ENCODE peak calls at places on chromosomes 5 and 9, in eight cellular contexts. H is stomach, O is tibial nerve, V is A549, R is upper lobe of left lung, S is ovary, G is transverse colon, I is suprapubic skin. D is an unnamed sample.

GRCh38 chr5:116004248-116004647 is 28.0 kb upstream of the ARL14EPL start:
- DNase-seq in H (no peak), O (no peak), V (no peak), R (no peak), S (no peak), G (no peak), I (no peak), D (no peak)

GRCh38 chr9:123727332-123727731 is 202.6 kb downstream of the DENND1A start:
- DNase-seq in H (no peak), O (no peak), V (no peak), R (no peak), S (no peak), G (no peak), I (no peak), D (no peak)

GRCh38 chr5:105150324-105150723 is 1587.7 kb upstream of the NUDT12 start:
- DNase-seq in H (no peak), O (no peak), V (no peak), R (no peak), S (no peak), G (no peak), I (no peak), D (no peak)

GRCh38 chr5:179061025-179061424 is 852 bp downstream of the ZNF354C start:
- DNase-seq in H (no peak), O (no peak), V (no peak), R (no peak), S (peak), G (no peak), I (no peak), D (no peak)

GRCh38 chr5:54022156-54022685 is 288.2 kb downstream of the ARL15 start:
- DNase-seq in H (no peak), O (no peak), V (no peak), R (no peak), S (no peak), G (no peak), I (no peak), D (no peak)

GRCh38 chr9:112334319-112334828 is 955 bp upstream of the PTBP3 start:
- DNase-seq in H (no peak), O (no peak), V (no peak), R (no peak), S (no peak), G (peak), I (no peak), D (peak)

GRCh38 chr9:133605856-133606721 is 3.1 kb downstream of the FAM163B start:
- DNase-seq in H (no peak), O (no peak), V (no peak), R (no peak), S (no peak), G (no peak), I (no peak), D (no peak)

GRCh38 chr9:86637515-86637914 is 283.3 kb upstream of the TUT7 start:
- DNase-seq in H (peak), O (no peak), V (no peak), R (no peak), S (peak), G (no peak), I (no peak), D (no peak)

GRCh38 chr5:160311491-160312138 is 749 bp downstream of the CCNJL start:
- DNase-seq in H (no peak), O (no peak), V (no peak), R (peak), S (peak), G (no peak), I (no peak), D (no peak)

GRCh38 chr5:30866142-30866541 is 327.3 kb upstream of the CDH6 start:
- DNase-seq in H (no peak), O (no peak), V (no peak), R (no peak), S (no peak), G (no peak), I (no peak), D (no peak)

GRCh38 chr5:80884086-80884813 is 75.9 kb upstream of the RASGRF2 start:
- DNase-seq in H (no peak), O (no peak), V (no peak), R (no peak), S (no peak), G (no peak), I (no peak), D (no peak)

GRCh38 chr5:79236970-79237734 is 1.2 kb downstream of the JMY start:
- DNase-seq in H (peak), O (no peak), V (peak), R (peak), S (peak), G (peak), I (peak), D (peak)

GRCh38 chr9:109538346-109538745 is 40.2 kb upstream of the PTPN3 start:
- DNase-seq in H (no peak), O (no peak), V (no peak), R (no peak), S (no peak), G (no peak), I (no peak), D (no peak)

GRCh38 chr9:109535365-109535764 is 37.3 kb upstream of the PTPN3 start:
- DNase-seq in H (no peak), O (no peak), V (no peak), R (no peak), S (no peak), G (no peak), I (no peak), D (no peak)

GRCh38 chr9:109536859-109537258 is 38.8 kb upstream of the PTPN3 start:
- DNase-seq in H (no peak), O (no peak), V (no peak), R (no peak), S (no peak), G (no peak), I (no peak), D (no peak)

GRCh38 chr9:109534151-109534550 is 36.0 kb upstream of the PTPN3 start:
- DNase-seq in H (no peak), O (no peak), V (no peak), R (no peak), S (no peak), G (no peak), I (no peak), D (no peak)

DNA sequence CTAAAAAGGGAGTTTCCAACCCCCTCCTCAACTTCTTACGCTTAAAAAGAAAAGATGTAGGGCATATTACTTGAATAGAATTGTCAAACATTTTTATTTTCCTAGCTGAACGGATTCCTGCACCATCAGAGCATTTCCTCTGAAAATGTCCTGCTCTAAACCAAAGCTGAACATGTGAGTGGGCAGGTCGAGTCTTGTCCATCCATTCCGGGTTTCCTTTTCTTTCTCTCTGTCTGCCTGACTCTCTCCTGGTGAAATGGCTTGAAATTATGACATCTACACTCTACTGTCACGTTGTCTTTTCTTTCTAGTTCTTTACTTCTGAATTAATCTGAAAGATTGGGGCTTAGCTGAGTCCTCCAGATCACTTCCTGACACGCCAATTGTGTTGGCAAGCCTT is 39.2 kb upstream of the PTPN3 start:
- DNase-seq in H (no peak), O (no peak), V (no peak), R (no peak), S (no peak), G (no peak), I (no peak), D (no peak)
- TF ChIP-seq EP300 in H (no peak), O (no peak), V (no peak), R (no peak), S (no peak), G (no peak), I (no peak), D (no peak)

GRCh38 chr5:139043127-139043905 is 154.9 kb downstream of the SIL1 start:
- DNase-seq in H (no peak), O (no peak), V (no peak), R (no peak), S (no peak), G (no peak), I (no peak), D (no peak)
- TF ChIP-seq EP300 in H (no peak), O (no peak), V (no peak), R (no peak), S (no peak), G (no peak), I (no peak), D (no peak)

DNA sequence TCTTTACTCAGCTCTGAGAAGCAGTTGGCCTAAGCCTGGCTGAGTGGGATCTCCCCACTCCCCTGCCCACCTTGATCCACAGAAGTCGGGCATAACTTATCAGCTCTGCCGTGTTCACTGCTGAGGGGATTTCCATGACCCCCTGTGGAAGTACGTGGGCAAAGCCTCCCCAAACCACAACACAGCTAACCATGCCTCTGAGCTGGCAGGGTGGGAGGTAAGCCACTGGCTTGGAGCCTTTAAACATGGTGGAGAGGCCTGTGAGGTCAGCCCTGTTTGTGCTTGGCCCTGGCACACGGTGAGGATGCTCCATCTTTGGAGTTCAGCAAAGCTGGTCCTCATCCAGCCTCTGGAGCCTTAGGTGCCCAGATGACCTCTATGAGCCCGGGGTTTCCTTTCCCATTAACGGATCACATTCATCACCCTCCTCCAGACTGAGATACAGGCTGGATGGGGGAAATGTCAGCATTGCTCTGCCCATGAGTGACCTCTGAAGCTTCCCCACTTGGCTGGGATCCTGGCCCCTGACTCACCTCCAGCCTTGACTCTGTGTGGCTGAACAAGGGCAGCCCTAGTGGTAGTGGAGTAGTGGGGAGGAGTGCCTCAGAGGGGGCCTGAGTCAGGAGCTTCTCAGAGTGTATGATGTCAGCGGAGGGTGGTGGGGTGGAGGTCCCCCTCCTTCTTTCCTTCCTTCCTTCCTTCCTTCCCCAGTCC is 6.2 kb downstream of the PDLIM4 start:
- DNase-seq in H (no peak), O (no peak), V (peak), R (peak), S (peak), G (peak), I (no peak), D (no peak)
- TF ChIP-seq EP300 in H (no peak), O (no peak), V (no peak), R (no peak), S (no peak), G (no peak), I (no peak), D (no peak)

GRCh38 chr5:55899344-55899743 is 48.2 kb downstream of the IL31RA start:
- DNase-seq in H (no peak), O (no peak), V (no peak), R (no peak), S (no peak), G (no peak), I (no peak), D (no peak)
- TF ChIP-seq EP300 in H (no peak), O (no peak), V (no peak), R (no peak), S (no peak), G (no peak), I (no peak), D (no peak)

GRCh38 chr5:52746539-52746938 is 41.2 kb upstream of the ITGA1 start:
- DNase-seq in H (no peak), O (no peak), V (no peak), R (no peak), S (no peak), G (no peak), I (no peak), D (no peak)
- TF ChIP-seq EP300 in H (no peak), O (no peak), V (no peak), R (no peak), S (no peak), G (no peak), I (no peak), D (no peak)

DNA sequence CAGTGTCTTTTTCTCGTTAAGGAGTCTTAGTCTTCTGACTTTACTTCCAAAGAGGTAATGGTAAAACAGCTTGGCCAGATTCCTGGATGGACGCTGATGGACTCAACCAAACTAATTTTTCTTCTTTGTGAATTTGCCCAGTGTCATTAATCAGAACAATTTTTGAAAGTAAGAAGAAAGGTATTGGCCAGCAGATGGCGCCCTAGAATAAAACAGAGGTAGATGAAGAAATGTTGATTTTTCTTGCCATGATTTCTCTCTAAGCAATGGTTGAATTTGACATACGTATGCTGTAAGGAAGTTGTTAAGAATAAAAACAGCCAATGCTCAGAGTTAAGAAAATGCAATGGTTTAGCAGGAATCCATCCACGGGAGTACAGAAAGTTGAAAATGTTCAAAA is 500.0 kb downstream of the DIRAS2 start:
- DNase-seq in H (peak), O (peak), V (no peak), R (peak), S (no peak), G (peak), I (no peak), D (peak)
- TF ChIP-seq EP300 in H (no peak), O (no peak), V (no peak), R (no peak), S (no peak), G (no peak), I (no peak), D (no peak)

GRCh38 chr9:4677392-4677791 is 2.0 kb upstream of the CDC37L1 start:
- DNase-seq in H (no peak), O (no peak), V (no peak), R (no peak), S (no peak), G (no peak), I (no peak), D (no peak)
- TF ChIP-seq EP300 in H (no peak), O (no peak), V (no peak), R (no peak), S (no peak), G (no peak), I (no peak), D (no peak)